ENCODE peak calls at places on chromosome 16, in four cellular contexts. B is adrenal gland, J is heart left ventricle, Z is HCT116. K is an unnamed sample.

GRCh38 chr16:4477966-4478365 is 1.8 kb downstream of the HMOX2 start:
- DNase-seq in J (no peak), B (no peak), Z (peak), K (no peak)

GRCh38 chr16:28492511-28492910 is 637 bp upstream of the CLN3 start:
- DNase-seq in J (no peak), Z (no peak), B (no peak), K (no peak)

GRCh38 chr16:81808933-81809480 is 29.9 kb downstream of the PLCG2 start:
- DNase-seq in Z (no peak), J (no peak), B (no peak), K (no peak)

GRCh38 chr16:77618011-77618410 is 104.3 kb upstream of the NUDT7 start:
- DNase-seq in Z (no peak), B (no peak), J (no peak), K (no peak)

GRCh38 chr16:65034915-65035314 is 86.9 kb downstream of the CDH11 start:
- DNase-seq in B (no peak), Z (no peak), J (no peak), K (no peak)

GRCh38 chr16:89586853-89587252 is 11.3 kb downstream of the CPNE7 start:
- DNase-seq in B (no peak), J (no peak), Z (no peak), K (no peak)

GRCh38 chr16:85392756-85393673 is 220.1 kb upstream of the GSE1 start:
- DNase-seq in J (no peak), B (peak), Z (no peak), K (no peak)

GRCh38 chr16:3938843-3939624 is 58.5 kb upstream of the CREBBP start:
- DNase-seq in Z (no peak), B (peak), J (peak), K (peak)

GRCh38 chr16:57600048-57600835 is 28.2 kb upstream of the ADGRG1 start:
- DNase-seq in Z (peak), J (peak), B (peak), K (peak)

GRCh38 chr16:66849543-66849942 is 5.3 kb downstream of the CA7 start:
- DNase-seq in J (no peak), Z (no peak), B (no peak), K (no peak)

GRCh38 chr16:17311333-17312099 is 159.2 kb downstream of the XYLT1 start:
- DNase-seq in Z (no peak), J (no peak), B (no peak), K (no peak)

GRCh38 chr16:73285336-73285735 is 237.4 kb upstream of the ZFHX3 start:
- DNase-seq in J (no peak), B (no peak), Z (no peak), K (no peak)

GRCh38 chr16:73288435-73288834 is 240.5 kb upstream of the ZFHX3 start:
- DNase-seq in Z (no peak), B (no peak), J (no peak), K (no peak)

GRCh38 chr16:73286643-73287267 is 238.8 kb upstream of the ZFHX3 start:
- DNase-seq in J (no peak), Z (no peak), B (no peak), K (no peak)

GRCh38 chr16:73290258-73290657 is 242.3 kb upstream of the ZFHX3 start:
- DNase-seq in Z (no peak), B (no peak), J (no peak), K (no peak)

GRCh38 chr16:73289232-73289631 is 241.3 kb upstream of the ZFHX3 start:
- DNase-seq in Z (no peak), B (no peak), J (no peak), K (no peak)
- TF ChIP-seq POLR2A in Z (no peak), B (no peak), J (no peak), K (no peak)

GRCh38 chr16:78973041-78973440 is 627.5 kb downstream of the MAF start:
- DNase-seq in B (no peak), J (no peak), Z (no peak), K (no peak)
- TF ChIP-seq POLR2A in B (no peak), J (no peak), Z (no peak), K (no peak)

DNA sequence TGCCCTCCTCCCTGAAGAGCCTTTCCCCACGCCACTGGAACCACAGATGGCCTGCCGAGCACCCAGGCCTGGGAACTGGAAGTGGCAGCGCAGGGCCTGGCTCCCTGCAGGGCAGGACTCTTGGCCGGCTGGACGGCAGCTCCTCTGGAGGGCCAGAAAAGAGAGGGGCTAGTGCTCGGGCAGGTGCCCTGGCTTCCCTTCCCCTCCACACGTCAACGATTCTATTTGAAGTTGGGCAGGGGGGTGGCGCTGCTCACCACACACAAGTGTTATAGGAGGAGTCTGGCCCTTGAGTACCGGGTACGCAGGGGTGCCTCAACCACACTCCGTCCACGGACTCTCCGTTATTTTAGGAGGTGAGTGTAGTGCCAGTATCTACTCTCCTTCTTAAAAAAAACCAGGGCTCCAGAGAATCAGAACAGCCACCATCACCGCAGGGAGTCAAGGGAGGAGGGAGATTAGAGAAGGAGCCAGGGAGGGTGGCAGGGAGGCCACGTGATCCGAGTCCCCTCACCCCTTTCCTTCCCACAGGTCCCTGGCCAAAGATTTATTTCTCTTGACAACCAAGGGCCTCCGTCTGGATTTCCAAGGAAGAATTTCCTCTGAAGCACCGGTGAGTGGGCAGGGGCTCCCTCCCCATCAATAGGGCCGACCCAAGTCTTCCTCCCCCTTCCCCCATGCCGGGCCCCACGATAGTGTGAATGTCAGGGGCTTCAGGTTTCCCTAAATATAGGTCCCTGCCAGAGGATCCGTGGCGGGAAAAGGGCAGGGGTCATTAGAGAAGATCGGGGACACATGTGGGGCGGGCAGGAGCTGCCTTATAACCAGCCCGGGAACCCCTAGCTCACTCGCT is 1.4 kb upstream of the ALDOA start:
- DNase-seq in J (peak), Z (no peak), B (peak), K (no peak)
- TF ChIP-seq POLR2A in J (no peak), Z (no peak), B (peak), K (no peak)

GRCh38 chr16:984736-985135 is 3.2 kb downstream of the SOX8 start:
- DNase-seq in J (no peak), B (no peak), Z (no peak), K (no peak)
- TF ChIP-seq POLR2A in J (no peak), B (no peak), Z (no peak), K (no peak)

DNA sequence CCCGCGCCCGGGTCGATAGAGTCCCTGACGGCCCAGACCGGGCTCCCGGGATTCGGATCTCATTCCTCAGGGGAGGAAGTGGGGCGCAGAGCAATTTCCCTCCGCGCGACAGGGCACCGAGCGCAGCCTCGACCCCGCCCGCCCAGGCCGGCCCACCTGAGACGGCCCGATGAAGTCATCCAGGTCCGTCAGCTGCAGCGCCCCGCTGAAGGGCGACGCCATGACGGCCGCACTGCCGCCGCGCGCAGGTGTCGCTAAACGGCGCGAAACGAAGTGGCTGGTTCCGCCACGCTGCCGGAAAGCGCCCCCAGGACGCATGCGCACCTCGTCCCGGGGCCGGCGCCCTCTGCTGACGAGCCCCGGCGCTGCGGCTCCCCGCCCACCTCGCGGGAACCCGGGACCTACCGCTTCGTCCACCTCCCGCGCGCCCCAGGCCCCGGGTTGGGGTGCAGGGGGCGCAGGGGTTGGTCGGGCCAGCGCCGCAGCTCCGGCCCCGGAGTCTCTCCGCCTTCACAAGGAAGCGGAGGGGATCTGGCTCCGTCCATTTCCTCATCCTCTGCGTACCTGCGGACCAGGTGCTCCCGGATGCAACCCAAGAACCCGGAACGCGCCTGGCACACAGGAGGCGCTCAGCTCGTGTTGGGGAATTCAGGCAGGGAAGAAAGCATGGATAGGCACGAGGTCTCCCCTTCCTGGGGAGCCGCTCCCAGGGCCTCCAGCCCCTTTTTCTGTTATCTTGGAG is at the start of gene CIAO3:
- DNase-seq in J (peak), B (peak), Z (peak), K (peak)
- TF ChIP-seq POLR2A in J (peak), B (peak), Z (peak), K (peak)

DNA sequence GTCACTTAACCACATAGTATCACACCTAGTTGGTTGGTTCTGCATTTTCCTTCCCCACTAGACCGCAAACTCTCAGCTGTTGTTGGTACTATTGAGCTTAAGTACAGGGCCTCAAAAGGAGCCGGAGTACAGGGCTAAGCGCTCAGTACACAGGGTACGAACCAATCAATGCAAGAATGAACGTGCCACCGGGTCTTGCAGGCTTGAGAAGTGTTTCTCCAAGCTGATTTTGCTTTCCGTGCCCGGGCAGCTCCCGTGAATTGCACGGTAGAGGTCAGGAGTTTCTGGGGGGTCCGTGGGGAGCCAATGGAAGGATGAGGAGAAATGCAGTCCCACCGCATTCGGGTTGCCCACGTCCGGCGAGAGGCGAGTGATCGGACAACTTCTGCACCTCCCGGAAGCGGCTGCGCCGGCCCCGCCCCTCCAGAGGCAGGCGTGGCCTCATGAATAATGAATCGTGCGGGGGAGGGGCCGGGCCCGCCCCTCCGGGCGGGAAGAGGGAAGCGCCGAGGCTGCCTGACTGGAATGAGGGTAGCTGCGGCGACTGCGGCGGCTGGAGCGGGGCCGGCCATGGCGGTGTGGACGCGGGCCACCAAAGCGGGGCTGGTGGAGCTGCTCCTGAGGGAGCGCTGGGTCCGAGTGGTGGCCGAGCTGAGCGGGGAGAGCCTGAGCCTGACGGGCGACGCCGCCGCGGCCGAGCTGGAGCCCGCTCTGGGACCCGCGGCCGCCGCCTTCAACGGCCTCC is at the start of gene SNTB2:
- DNase-seq in J (peak), B (peak), Z (peak), K (peak)
- TF ChIP-seq POLR2A in J (peak), B (peak), Z (peak), K (peak)

DNA sequence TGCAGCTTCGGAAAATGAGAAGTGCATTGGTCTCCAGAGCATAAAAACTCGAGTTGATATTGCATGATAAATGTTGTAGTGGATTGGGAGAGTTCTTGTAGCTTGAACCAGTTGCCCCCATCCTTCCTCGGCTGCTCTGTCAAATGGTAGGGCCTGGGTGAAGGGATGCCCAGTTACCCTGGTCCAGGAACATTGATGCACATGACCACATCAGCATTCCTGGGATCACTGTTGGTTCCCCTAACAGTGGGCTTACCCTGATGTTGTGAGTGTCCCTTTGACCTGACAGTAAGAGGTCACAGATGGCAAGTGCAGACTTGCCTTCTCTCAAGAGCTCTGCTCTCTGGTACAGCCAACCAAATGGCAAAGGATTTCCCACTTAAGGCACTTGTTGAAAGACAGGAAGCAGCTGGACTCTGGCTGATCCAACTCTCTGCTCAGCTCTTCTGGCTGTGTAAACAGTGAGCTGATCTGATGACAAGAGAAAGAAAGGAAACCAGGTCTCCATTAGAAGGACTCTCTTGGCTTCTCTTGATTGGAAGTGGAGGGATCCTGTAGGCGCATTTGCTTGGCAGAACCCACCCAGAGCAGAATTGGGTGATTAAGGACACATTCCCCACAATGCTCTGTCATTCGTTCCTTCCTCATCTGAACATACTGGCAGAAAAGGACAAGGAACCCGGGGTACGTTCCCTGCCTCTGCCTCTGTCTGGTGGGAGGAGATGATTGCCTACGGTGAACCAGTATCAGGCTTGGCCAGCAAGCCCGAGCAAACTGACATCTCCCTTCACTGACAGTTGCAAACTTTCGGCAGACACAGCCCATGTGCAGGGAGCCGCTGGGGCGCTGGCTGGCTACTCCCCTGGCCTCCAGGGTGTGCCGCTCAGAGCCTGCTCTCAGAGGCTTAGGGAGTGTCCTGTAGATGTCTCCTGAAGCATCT is 29.3 kb downstream of the LDHD start:
- DNase-seq in J (peak), B (no peak), Z (no peak), K (no peak)
- TF ChIP-seq POLR2A in J (no peak), B (no peak), Z (no peak), K (no peak)

DNA sequence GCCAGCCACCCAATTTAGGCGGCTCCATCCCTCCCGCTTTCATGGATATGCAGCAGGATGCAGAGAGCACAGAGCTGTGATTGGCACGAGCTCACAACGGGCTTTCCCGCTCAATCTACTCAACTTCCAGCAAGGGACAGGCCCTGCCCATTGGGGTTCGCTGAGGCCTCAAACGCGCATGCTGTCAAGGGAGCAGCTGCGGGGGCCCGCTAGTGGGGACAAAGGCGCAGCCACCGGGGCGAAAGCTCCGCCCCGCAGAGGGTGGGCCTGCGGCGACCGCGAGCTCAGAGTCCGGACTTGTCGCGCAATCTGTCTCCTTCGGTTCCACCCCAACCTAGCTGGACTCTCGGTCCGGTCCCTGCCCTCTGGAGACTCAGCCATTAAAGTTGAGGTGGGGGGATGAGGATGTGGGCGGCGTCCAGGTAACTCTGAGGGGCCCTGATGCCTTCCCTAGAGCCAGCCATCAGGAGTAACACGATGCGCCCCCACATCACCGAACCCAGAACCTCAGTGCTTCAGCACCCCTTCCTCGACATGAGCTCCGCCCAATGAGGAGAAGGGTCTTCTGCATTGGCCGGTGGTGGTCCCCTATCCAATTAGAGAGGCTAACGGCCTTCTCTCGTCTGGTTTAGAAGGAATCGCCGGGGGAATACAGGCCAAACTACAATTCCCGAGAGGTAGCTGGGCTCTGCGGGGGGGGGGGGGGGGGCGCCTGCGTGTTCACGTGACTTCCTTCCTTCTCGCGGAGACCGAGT is 489 bp upstream of the NFATC3 start:
- DNase-seq in Z (no peak), J (peak), B (peak), K (no peak)
- TF ChIP-seq POLR2A in Z (no peak), J (no peak), B (peak), K (no peak)

K was measured in H54.